ENCODE peak calls at places on chromosome X, in six cellular contexts. H, Z, V, K, F and N are unnamed samples. For H3K4me1, the result is how much of the 10 kb centered on the place peaks cover.

GRCh38 chrX:143642426-143642825 is 6.5 kb upstream of the SLITRK4 start:
- DNase-seq in H (no peak), V (no peak), Z (no peak), K (no peak), F (no peak), N (no peak)

GRCh38 chrX:65406532-65406931 is 128.1 kb downstream of the LAS1L start:
- DNase-seq in H (peak), K (no peak), V (no peak), Z (no peak), F (no peak), N (peak)

GRCh38 chrX:119398587-119398973 is 556 bp upstream of the SLC25A43 start:
- DNase-seq in F (no peak), K (no peak), Z (no peak), V (no peak), H (no peak), N (no peak)

GRCh38 chrX:74940414-74940813 is 15.2 kb upstream of the NEXMIF start:
- DNase-seq in V (no peak), Z (no peak), K (no peak), H (no peak), F (no peak), N (no peak)

GRCh38 chrX:121504148-121504547 is 456.7 kb downstream of the GLUD2 start:
- DNase-seq in H (no peak), K (no peak), Z (no peak), F (no peak), V (no peak), N (no peak)

GRCh38 chrX:644304-645023 is 13.9 kb downstream of the SHOX start:
- DNase-seq in V (no peak), Z (peak), K (no peak), H (no peak), F (no peak), N (no peak)

GRCh38 chrX:14529288-14529989 is at the start of gene GLRA2:
- DNase-seq in H (peak), F (no peak), K (no peak), Z (no peak), V (no peak), N (no peak)

GRCh38 chrX:149487292-149487691 is 17.8 kb downstream of the IDS start:
- DNase-seq in H (no peak), F (no peak), K (no peak), Z (no peak), V (no peak), N (no peak)

GRCh38 chrX:95346854-95347253 is 1337.8 kb upstream of the DIAPH2 start:
- DNase-seq in H (no peak), V (no peak), Z (no peak), F (no peak), K (no peak), N (no peak)
- TF ChIP-seq CTCF in H (no peak), V (no peak), Z (peak), F (no peak), K (no peak), N (no peak)

GRCh38 chrX:40085086-40085551 is 12.6 kb downstream of the BCOR start:
- DNase-seq in K (no peak), Z (no peak), H (no peak), V (no peak), F (no peak), N (no peak)

GRCh38 chrX:40084471-40084870 is 13.3 kb downstream of the BCOR start:
- DNase-seq in Z (no peak), K (no peak), V (no peak), F (no peak), H (no peak), N (peak)

GRCh38 chrX:40083979-40084359 is 13.8 kb downstream of the BCOR start:
- DNase-seq in K (no peak), Z (no peak), F (no peak), V (no peak), H (no peak), N (peak)

GRCh38 chrX:40086569-40087335 is 11.0 kb downstream of the BCOR start:
- DNase-seq in F (no peak), H (peak), Z (no peak), V (no peak), K (no peak), N (peak)

DNA sequence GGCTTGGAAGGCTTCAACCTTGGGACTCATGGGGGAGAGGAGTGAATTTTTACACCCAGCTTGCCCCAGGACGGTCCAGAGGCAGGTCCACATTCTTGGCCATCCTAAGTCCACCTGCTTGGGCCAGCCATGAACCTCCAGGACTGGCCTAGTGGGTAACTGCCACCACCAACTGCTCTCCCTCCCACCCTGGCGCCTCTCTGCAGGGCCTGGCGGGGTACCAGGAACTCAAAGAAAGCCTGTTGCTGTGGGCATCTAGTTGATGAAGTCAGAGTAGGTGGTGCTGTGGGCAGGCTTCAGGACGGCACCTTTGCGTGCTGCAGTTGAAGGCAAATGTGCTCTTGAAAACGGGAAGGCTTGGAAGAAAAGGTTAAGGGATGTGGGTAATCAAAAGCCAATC is 12.0 kb downstream of the BCOR start:
- DNase-seq in Z (no peak), F (no peak), V (no peak), H (no peak), K (no peak), N (no peak)
- H3K4me1 ChIP-seq in Z (half or more), F (under half), V (half or more), H (under half), K (half or more), N (under half)

GRCh38 chrX:85114776-85115175 is 111.1 kb downstream of the APOOL start:
- DNase-seq in V (no peak), F (no peak), H (no peak), Z (no peak), K (no peak), N (no peak)
- TF ChIP-seq CTCF in V (no peak), F (no peak), H (no peak), Z (peak), K (no peak), N (no peak)

GRCh38 chrX:134544614-134545255 is 84.8 kb downstream of the HPRT1 start:
- DNase-seq in H (no peak), K (no peak), Z (peak), V (no peak), F (no peak), N (peak)

GRCh38 chrX:134544189-134544588 is 84.2 kb downstream of the HPRT1 start:
- DNase-seq in H (no peak), V (no peak), K (no peak), Z (no peak), F (no peak), N (no peak)

GRCh38 chrX:134542485-134542884 is 82.5 kb downstream of the HPRT1 start:
- DNase-seq in V (no peak), H (peak), F (no peak), Z (no peak), K (no peak), N (no peak)

GRCh38 chrX:134545524-134545923 is 85.6 kb downstream of the HPRT1 start:
- DNase-seq in K (no peak), Z (no peak), V (no peak), F (no peak), H (peak), N (peak)

GRCh38 chrX:134543201-134543797 is 83.3 kb downstream of the HPRT1 start:
- DNase-seq in K (no peak), Z (no peak), V (no peak), F (no peak), H (no peak), N (no peak)
- H3K4me1 ChIP-seq in K (under half), Z (under half), V (under half), F (under half), H (under half), N (under half)

GRCh38 chrX:132842839-132843238 is 115.6 kb downstream of the HS6ST2 start:
- DNase-seq in Z (no peak), V (no peak), F (no peak), K (no peak), H (no peak), N (no peak)
- TF ChIP-seq CTCF in Z (no peak), V (no peak), F (no peak), K (no peak), H (no peak), N (no peak)

GRCh38 chrX:124344246-124344645 is 2.1 kb upstream of the SH2D1A start:
- DNase-seq in V (no peak), H (no peak), F (no peak), K (no peak), Z (no peak), N (no peak)
- H3K4me1 ChIP-seq in V (under half), H (under half), F (under half), K (under half), Z (under half), N (under half)

GRCh38 chrX:43526878-43527277 is 129.2 kb upstream of the MAOA start:
- DNase-seq in H (no peak), F (no peak), V (no peak), K (no peak), Z (no peak), N (no peak)
- TF ChIP-seq CTCF in H (no peak), F (no peak), V (no peak), K (no peak), Z (no peak), N (no peak)

GRCh38 chrX:139831689-139832456 is 101.0 kb downstream of the ATP11C start:
- DNase-seq in F (peak), Z (no peak), H (peak), V (no peak), K (no peak), N (no peak)
- H3K4me1 ChIP-seq in F (under half), Z (under half), H (under half), V (under half), K (under half), N (under half)

DNA sequence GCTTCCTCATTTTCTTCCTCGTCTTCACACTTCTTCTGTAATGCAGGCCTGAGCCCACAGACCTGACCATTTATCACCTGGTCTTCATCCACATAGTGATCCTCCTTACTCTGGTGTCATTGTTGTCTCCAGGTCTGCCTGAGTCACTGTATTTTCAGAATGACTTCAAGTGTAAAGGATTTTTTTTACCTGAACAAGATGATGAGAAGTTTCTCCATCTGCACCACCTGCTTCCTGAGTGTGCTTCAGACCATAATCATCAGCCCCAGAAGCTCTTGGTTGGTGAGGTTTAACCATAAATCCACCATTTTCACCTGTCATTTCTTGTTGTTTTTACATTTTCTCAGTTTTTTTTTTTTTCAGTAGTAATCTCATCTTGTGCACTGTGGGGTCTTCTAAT is 39.0 kb downstream of the WDR13 start:
- DNase-seq in K (no peak), V (no peak), Z (no peak), F (no peak), H (no peak), N (no peak)
- TF ChIP-seq CTCF in K (no peak), V (no peak), Z (no peak), F (no peak), H (no peak), N (no peak)

DNA sequence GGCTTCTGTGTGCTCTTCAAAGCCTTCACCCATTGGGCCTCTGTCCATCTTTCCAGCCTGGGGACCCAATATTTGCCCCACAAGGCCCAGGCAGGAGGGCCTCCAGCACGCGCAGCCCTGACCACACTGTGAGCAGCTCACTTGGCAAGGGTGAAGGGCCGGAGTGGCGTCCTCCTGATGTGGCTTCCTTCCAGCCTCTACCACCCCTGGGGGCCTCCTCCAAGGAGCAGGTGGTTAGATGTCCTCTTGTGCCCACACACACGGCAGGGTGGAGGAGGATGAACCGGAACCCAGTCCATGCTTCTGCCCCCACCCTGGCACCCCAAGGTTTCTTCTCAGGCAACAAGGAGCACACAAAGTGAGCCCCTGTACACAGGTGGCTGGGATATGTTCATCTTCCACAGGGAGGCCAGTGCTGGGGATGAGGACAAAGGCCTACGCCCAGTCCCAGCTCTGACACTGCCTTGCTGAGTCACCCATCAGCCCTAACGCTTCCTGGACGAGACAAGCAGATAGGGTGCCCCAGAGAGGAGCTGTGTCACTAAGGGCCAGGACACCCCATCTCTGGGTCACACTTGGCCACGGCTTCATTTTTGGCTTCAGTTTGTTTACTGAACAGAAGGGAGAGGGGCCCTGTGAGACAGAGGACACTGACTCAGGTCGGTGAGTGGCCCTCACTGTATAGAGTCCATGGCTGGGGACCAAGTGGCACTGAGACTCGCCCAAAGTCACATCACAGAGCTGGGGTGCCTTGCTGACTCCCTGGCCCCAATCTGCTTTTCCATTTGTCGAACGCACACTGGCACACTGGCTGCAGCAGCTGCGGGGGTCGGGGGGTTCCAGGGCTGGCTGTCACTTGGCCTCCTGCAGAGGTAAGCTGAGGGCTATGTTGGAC is 1.9 kb downstream of the UBL4A start:
- DNase-seq in F (no peak), V (no peak), H (no peak), Z (no peak), K (no peak), N (no peak)
- H3K4me1 ChIP-seq in F (under half), V (under half), H (under half), Z (under half), K (under half), N (under half)